ENCODE peak calls at places on chromosomes 11 and 22, in ten cellular contexts. B, X, F, N, U, O, Y, G, R and Z are unnamed samples.

GRCh38 chr11:64186205-64187165 is 514 bp downstream of the STIP1 start:
- DNase-seq in B (no peak), X (no peak), F (no peak), N (no peak), U (no peak), O (no peak), Y (no peak), G (peak), R (no peak), Z (peak)

GRCh38 chr22:50150161-50151129 is 20.1 kb upstream of the PANX2 start:
- DNase-seq in B (no peak), X (no peak), F (no peak), N (no peak), U (no peak), O (no peak), Y (peak), G (no peak), R (no peak), Z (no peak)

GRCh38 chr22:36323182-36323854 is 64.4 kb downstream of the MYH9 start:
- DNase-seq in B (no peak), X (no peak), F (peak), N (no peak), U (peak), O (no peak), Y (no peak), G (no peak), R (no peak), Z (peak)

GRCh38 chr11:46906596-46906995 is 11.8 kb downstream of the LRP4 start:
- DNase-seq in B (no peak), X (no peak), F (no peak), N (no peak), U (peak), O (no peak), Y (no peak), G (peak), R (peak), Z (no peak)

GRCh38 chr11:11163256-11163655 is 189.8 kb downstream of the CSNK2A3 start:
- DNase-seq in B (peak), X (no peak), F (no peak), N (no peak), U (no peak), O (peak), Y (no peak), G (peak), R (no peak), Z (no peak)

GRCh38 chr11:117356126-117356761 is 28.6 kb downstream of the CEP164 start:
- DNase-seq in B (no peak), X (no peak), F (no peak), N (no peak), U (no peak), O (no peak), Y (no peak), G (no peak), R (peak), Z (peak)

GRCh38 chr11:102868359-102868758 is 6.4 kb downstream of the MMP12 start:
- DNase-seq in B (no peak), X (no peak), F (no peak), N (no peak), U (no peak), O (no peak), Y (no peak), G (no peak), R (no peak), Z (no peak)

GRCh38 chr22:36384766-36385400 is 2.9 kb downstream of the MYH9 start:
- DNase-seq in B (no peak), X (no peak), F (no peak), N (no peak), U (no peak), O (no peak), Y (no peak), G (peak), R (no peak), Z (no peak)

GRCh38 chr11:73236879-73237278 is 18.8 kb downstream of the P2RY2 start:
- DNase-seq in B (peak), X (peak), F (no peak), N (no peak), U (peak), O (peak), Y (no peak), G (peak), R (peak), Z (no peak)

GRCh38 chr11:21390430-21390829 is 721.0 kb downstream of the NELL1 start:
- DNase-seq in B (no peak), X (no peak), F (no peak), N (no peak), U (no peak), O (no peak), Y (no peak), G (no peak), R (no peak), Z (no peak)

GRCh38 chr11:119791701-119792151 is 62.7 kb upstream of the NECTIN1 start:
- DNase-seq in B (no peak), X (no peak), F (no peak), N (no peak), U (no peak), O (no peak), Y (no peak), G (no peak), R (peak), Z (peak)

GRCh38 chr11:6502382-6502781 is 5.3 kb downstream of the DNHD1 start:
- DNase-seq in B (no peak), X (no peak), F (no peak), N (no peak), U (no peak), O (no peak), Y (no peak), G (no peak), R (no peak), Z (no peak)

GRCh38 chr11:110837535-110838127 is 125.4 kb upstream of the ARHGAP20 start:
- DNase-seq in B (no peak), X (no peak), F (no peak), N (no peak), U (no peak), O (no peak), Y (no peak), G (no peak), R (no peak), Z (no peak)

GRCh38 chr11:42770444-42771065 is 541.2 kb upstream of the API5 start:
- DNase-seq in B (no peak), X (peak), F (no peak), N (no peak), U (no peak), O (peak), Y (no peak), G (peak), R (no peak), Z (no peak)

DNA sequence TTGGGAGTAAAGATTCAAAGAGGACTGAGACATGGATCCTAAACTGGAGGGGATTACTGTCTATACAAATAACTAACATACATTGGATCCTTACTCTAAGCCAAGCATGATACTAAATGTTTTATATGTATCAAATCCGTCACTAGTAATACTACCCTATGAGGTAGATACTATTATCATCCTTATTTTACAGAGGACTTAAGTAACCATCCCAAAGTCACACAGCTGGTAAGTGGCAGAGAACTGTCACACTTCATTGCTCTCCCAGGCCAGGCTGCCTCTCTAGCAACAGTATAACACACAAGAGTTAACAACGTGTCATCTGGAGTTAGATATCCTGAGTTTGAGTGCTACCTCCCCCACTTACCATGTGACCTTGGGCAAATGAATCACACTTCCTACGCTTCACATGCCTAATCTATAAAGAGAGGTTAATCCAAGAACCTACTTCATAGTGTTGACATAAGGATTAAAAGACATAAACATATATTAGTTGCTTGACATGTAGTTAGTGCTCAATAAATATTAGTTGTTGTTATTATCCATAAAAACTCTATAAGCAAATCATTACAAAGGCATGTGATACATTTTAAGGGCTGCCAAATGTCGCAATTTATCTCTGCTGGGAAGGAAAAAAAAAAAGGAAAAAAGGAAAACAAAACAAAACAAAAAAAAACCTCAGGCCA is 33.8 kb upstream of the SPON1 start:
- DNase-seq in B (no peak), X (no peak), F (no peak), N (no peak), U (no peak), O (no peak), Y (no peak), G (no peak), R (no peak), Z (no peak)
- TF ChIP-seq POLR2AphosphoS5 in B (no peak), X (no peak), F (no peak), N (peak), U (no peak), O (no peak), Y (no peak), G (no peak), R (no peak), Z (no peak)

DNA sequence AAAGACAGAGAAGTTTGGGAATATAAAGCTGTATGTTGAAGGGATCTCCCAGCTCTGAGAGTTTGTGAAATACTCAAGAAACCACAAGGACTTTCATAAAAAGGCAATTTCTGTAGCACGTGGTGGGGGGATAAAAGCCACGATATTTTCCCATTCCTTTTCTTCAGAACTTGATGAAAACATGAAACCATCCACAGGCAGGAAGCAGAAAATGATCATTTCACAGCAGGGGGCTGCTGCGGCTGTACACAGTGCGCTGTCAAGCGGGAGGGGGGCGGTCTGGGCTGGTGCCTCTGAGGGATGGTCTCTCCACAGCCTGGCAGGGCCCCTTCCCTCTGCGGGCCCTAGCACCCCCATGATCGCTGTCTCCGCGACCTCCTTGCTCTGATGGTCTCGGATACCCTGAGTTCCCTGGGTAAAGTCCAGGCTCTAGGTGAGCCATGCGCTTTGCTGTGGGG is 423.2 kb downstream of the MN1 start:
- DNase-seq in B (no peak), X (no peak), F (no peak), N (no peak), U (no peak), O (no peak), Y (no peak), G (no peak), R (no peak), Z (no peak)
- TF ChIP-seq POLR2AphosphoS5 in B (no peak), X (no peak), F (no peak), N (no peak), U (no peak), O (no peak), Y (no peak), G (no peak), R (no peak), Z (no peak)

GRCh38 chr11:3000032-3000961 is 8.2 kb upstream of the NAP1L4 start:
- DNase-seq in B (no peak), X (no peak), F (peak), N (no peak), U (peak), O (no peak), Y (peak), G (no peak), R (no peak), Z (peak)

GRCh38 chr11:2998073-2998850 is 6.1 kb upstream of the NAP1L4 start:
- DNase-seq in B (no peak), X (no peak), F (peak), N (no peak), U (peak), O (no peak), Y (peak), G (no peak), R (no peak), Z (peak)

GRCh38 chr11:3001496-3001895 is 9.4 kb upstream of the NAP1L4 start:
- DNase-seq in B (no peak), X (no peak), F (peak), N (no peak), U (peak), O (no peak), Y (peak), G (no peak), R (no peak), Z (peak)

GRCh38 chr11:2997406-2997805 is 5.3 kb upstream of the NAP1L4 start:
- DNase-seq in B (no peak), X (no peak), F (peak), N (no peak), U (peak), O (no peak), Y (peak), G (no peak), R (no peak), Z (peak)

DNA sequence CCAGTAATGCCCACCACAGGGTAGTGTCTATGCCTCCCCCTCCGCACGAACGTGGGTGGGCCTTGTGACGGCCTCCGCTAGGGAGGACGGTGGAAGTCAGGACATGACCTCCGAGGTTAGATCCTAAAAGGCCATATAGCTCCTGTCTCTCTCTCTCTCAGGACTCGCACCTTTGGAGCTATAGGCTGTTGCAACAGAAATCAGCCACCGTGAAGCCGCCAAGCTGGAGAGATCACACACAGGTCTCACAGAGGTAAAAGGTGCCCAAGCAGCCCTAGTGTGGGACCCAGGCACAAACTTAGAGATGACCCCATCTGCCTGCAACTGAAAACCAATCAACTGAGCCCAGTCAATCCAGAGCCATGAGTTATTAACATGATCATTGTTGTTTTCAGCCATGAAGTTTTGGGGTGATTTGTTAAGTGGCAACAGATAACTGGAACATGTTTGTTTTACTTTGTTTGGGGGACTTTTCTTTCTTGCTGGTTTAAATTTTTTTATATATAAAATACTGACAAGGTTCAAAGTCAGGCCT is 7.4 kb upstream of the NAP1L4 start:
- DNase-seq in B (no peak), X (no peak), F (peak), N (no peak), U (peak), O (no peak), Y (peak), G (no peak), R (no peak), Z (peak)
- TF ChIP-seq POLR2AphosphoS5 in B (peak), X (no peak), F (no peak), N (no peak), U (no peak), O (no peak), Y (no peak), G (no peak), R (no peak), Z (no peak)

GRCh38 chr11:121226415-121227263 is 65.9 kb upstream of the SC5D start:
- DNase-seq in B (peak), X (no peak), F (no peak), N (no peak), U (no peak), O (no peak), Y (no peak), G (no peak), R (no peak), Z (no peak)
- TF ChIP-seq POLR2AphosphoS5 in B (peak), X (no peak), F (no peak), N (no peak), U (no peak), O (no peak), Y (no peak), G (no peak), R (no peak), Z (no peak)